ENCODE peak calls at places on chromosomes 12 and 14, in nine cellular contexts. M, T, P, W, H, D, G, V and X are unnamed samples.

GRCh38 chr12:75378354-75378753 is 12.5 kb upstream of the GLIPR1L2 start:
- DNase-seq in M (no peak), T (no peak), P (peak; percentile 18), W (no peak), H (no peak), D (no peak), G (no peak), V (no peak), X (no peak)

GRCh38 chr12:113835913-113836312 is 130.2 kb downstream of the RBM19 start:
- DNase-seq in M (no peak), T (no peak), P (no peak), W (no peak), H (no peak), D (no peak), G (no peak), V (no peak), X (no peak)

GRCh38 chr14:90384543-90384911 is 12.3 kb upstream of the CALM1 start:
- DNase-seq in M (no peak), T (no peak), P (no peak), W (no peak), H (no peak), D (no peak), G (no peak), V (no peak), X (no peak)

GRCh38 chr12:65936529-65936911 is 112.2 kb downstream of the HMGA2 start:
- DNase-seq in M (no peak), T (no peak), P (no peak), W (no peak), H (no peak), D (no peak), G (no peak), V (no peak), X (no peak)

GRCh38 chr12:80053048-80053790 is 46.1 kb upstream of the OTOGL start:
- DNase-seq in M (peak; percentile 53), T (no peak), P (peak; percentile 84), W (no peak), H (peak; percentile 44), D (peak; percentile 73), G (peak; percentile 29), V (no peak), X (peak; percentile 93)

GRCh38 chr12:79566452-79566851 is 124.3 kb downstream of the PAWR start:
- DNase-seq in M (no peak), T (no peak), P (peak; percentile 5), W (no peak), H (no peak), D (no peak), G (no peak), V (no peak), X (no peak)

GRCh38 chr12:51785906-51786305 is 62.6 kb downstream of the FIGNL2 start:
- DNase-seq in M (no peak), T (no peak), P (no peak), W (no peak), H (no peak), D (no peak), G (no peak), V (no peak), X (no peak)

GRCh38 chr12:87441511-87441910 is 587.7 kb downstream of the C12orf50 start:
- DNase-seq in M (no peak), T (no peak), P (peak; percentile 27), W (no peak), H (no peak), D (no peak), G (no peak), V (no peak), X (no peak)

GRCh38 chr14:77214216-77214615 is 32.6 kb downstream of the TMEM63C start:
- DNase-seq in M (no peak), T (no peak), P (no peak), W (no peak), H (no peak), D (no peak), G (no peak), V (no peak), X (no peak)

GRCh38 chr12:120951-121350 is 54.4 kb downstream of the IQSEC3 start:
- DNase-seq in M (no peak), T (peak; percentile 58), P (no peak), W (no peak), H (peak; percentile 3), D (no peak), G (no peak), V (no peak), X (no peak)

DNA sequence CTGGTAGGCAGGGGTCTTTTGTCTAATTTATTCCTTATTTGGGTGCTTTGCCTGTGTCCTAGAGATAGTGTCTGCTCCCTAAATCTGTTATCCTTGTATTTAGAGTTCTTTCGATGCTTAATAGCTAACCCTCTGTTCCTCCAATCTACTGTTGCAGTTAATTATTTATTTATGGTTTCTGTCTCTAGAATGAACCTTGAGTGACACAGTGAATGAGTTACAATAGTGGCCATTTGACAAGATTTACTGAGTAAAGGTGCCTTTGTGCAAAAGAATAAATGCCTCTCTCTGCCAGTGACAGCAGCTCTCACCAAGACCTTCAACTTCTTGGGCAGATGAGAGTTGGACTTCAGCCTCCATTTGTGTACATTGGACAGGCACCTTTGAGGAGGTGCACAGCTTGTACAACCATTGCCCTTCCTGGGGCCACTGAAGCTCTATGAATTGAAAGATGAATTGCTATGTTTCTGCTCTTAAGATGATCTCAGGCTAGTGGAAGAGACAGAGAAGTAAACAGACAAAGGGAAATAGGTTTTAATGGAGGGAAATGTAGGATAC is 165.9 kb downstream of the DERA start:
- DNase-seq in M (no peak), T (no peak), P (no peak), W (no peak), H (no peak), D (no peak), G (no peak), V (no peak), X (no peak)
- H3K36me3 ChIP-seq in M (no peaks in the 10 kb centered on the region), T (no peaks in the 10 kb centered on the region), P (no peaks in the 10 kb centered on the region), W (no peaks in the 10 kb centered on the region), H (no peaks in the 10 kb centered on the region), D (no peaks in the 10 kb centered on the region), G (no peaks in the 10 kb centered on the region), V (no peaks in the 10 kb centered on the region), X (no peaks in the 10 kb centered on the region)

DNA sequence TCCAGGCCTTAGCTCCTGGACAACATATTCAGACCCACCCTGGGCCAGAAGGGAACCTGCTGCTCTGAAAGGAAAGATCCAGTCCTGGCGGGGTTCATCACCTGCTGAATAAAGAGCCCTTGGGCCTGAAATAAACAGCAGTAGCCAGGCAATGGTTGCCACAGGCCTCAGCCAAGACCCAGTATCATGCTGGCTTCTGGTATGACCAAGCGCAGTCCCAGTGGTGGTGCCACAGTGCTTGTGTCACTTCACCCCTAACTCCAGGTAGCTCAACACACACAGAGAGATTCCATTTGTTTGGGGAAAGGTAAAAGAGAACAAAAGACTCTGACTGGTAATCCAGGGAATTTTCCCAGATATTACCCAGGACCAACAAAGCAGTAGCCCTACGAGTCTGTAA is 44.3 kb upstream of the ZDHHC17 start:
- DNase-seq in M (no peak), T (no peak), P (no peak), W (no peak), H (no peak), D (no peak), G (no peak), V (no peak), X (no peak)
- H3K4me3 ChIP-seq in M (no peak overlapping the region), T (no peak overlapping the region), P (no peak overlapping the region), W (no peak overlapping the region), H (no peak overlapping the region), D (no peak overlapping the region), G (no peak overlapping the region), V (no peak overlapping the region), X (no peak overlapping the region)

GRCh38 chr12:112482734-112483133 is 64.0 kb downstream of the PTPN11 start:
- DNase-seq in M (no peak), T (no peak), P (no peak), W (no peak), H (no peak), D (no peak), G (no peak), V (no peak), X (no peak)

GRCh38 chr12:112480931-112481330 is 62.2 kb downstream of the PTPN11 start:
- DNase-seq in M (no peak), T (no peak), P (peak; percentile 59), W (no peak), H (no peak), D (no peak), G (no peak), V (no peak), X (no peak)

GRCh38 chr12:112479413-112479812 is 60.7 kb downstream of the PTPN11 start:
- DNase-seq in M (no peak), T (no peak), P (no peak), W (no peak), H (no peak), D (no peak), G (no peak), V (no peak), X (no peak)
- H3K36me3 ChIP-seq in M (peaks cover 16% of the 10 kb centered on the region), T (peaks cover 48% of the 10 kb centered on the region), P (peaks cover 38% of the 10 kb centered on the region), W (peaks cover 7% of the 10 kb centered on the region), H (peaks cover 99% of the 10 kb centered on the region), D (peaks cover 5% of the 10 kb centered on the region), G (peaks cover 41% of the 10 kb centered on the region), V (peaks cover 17% of the 10 kb centered on the region), X (peaks cover 56% of the 10 kb centered on the region)

GRCh38 chr12:3705349-3705675 is 47.6 kb downstream of the CRACR2A start:
- DNase-seq in M (no peak), T (peak; percentile 38), P (no peak), W (no peak), H (no peak), D (no peak), G (no peak), V (no peak), X (no peak)

GRCh38 chr12:3700861-3701260 is 52.0 kb downstream of the CRACR2A start:
- DNase-seq in M (no peak), T (no peak), P (peak; percentile 63), W (no peak), H (no peak), D (no peak), G (no peak), V (no peak), X (no peak)

DNA sequence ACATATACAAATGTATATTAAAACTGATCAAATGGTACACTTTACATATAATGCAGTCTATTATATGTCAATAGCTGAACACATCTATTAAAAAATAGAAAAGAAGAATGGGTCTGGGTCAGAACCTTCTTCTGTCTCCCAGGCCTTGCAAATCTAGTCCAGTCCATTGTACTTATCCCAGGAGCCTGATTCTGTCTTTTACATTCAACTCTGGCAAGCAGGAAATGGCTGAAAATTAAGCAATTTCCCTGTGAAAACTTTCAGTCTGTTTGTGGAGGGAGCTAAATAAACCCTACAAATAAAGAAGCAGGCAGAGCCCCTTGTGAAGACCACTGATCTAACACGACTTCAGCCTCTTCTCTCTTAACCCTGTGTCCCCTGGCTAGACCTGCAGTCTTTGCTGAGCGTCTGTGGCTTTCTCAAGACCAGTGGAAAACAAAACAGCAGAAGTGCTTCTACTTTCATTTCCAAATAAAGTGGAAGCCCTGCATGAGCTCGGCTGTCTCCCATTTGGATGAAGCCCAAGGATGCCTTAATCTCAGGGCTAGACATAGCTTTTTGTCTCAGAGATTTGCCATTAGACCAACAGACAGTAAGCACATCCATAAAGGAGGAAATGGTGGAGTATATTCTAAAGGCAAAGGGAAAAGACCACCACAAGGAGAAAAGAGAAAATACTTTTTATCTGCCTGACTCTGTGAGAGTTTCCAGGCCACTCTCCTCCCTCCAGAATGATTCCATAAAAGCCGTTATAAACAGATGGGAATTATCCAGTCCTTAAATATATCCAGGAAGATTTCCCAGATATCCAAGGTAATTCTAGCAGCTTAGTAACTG is 48.2 kb downstream of the CRACR2A start:
- DNase-seq in M (no peak), T (no peak), P (peak; percentile 75), W (no peak), H (no peak), D (no peak), G (no peak), V (no peak), X (no peak)
- H3K4me3 ChIP-seq in M (peak overlapping the region; percentile 9), T (no peak overlapping the region), P (no peak overlapping the region), W (peak overlapping the region; percentile 26), H (no peak overlapping the region), D (no peak overlapping the region), G (no peak overlapping the region), V (no peak overlapping the region), X (no peak overlapping the region)